ENCODE peak calls at places on chromosomes 6 and 20, in four cellular contexts. Y, W, V and Q are unnamed samples.

GRCh38 chr20:21377701-21378100 is 19.6 kb downstream of the NKX2-4 start:
- DNase-seq in Y (no peak), W (no peak), V (no peak), Q (no peak)

GRCh38 chr6:29451471-29452193 is 5.2 kb downstream of the OR11A1 start:
- DNase-seq in V (no peak), W (no peak), Y (no peak), Q (no peak)

GRCh38 chr6:30102701-30103629 is 9.9 kb downstream of the TRIM31 start:
- DNase-seq in W (peak), V (peak), Y (peak), Q (peak)

GRCh38 chr20:45445805-45446562 is 23.6 kb upstream of the WFDC2 start:
- DNase-seq in V (no peak), Y (peak), W (no peak), Q (no peak)

GRCh38 chr20:18224968-18225568 is 63.3 kb upstream of the ZNF133 start:
- DNase-seq in V (peak), Y (peak), W (no peak), Q (peak)

GRCh38 chr6:20978176-20978614 is 443.9 kb downstream of the CDKAL1 start:
- DNase-seq in W (no peak), Y (peak), V (no peak), Q (peak)

GRCh38 chr6:167870321-167870720 is 43.6 kb downstream of the AFDN start:
- DNase-seq in V (no peak), W (no peak), Y (peak), Q (no peak)

GRCh38 chr6:75458895-75459294 is 34.7 kb downstream of the FILIP1 start:
- DNase-seq in W (no peak), V (no peak), Y (peak), Q (no peak)

GRCh38 chr6:110826236-110827129 is 11.2 kb upstream of the CDK19 start:
- DNase-seq in V (no peak), Y (no peak), W (no peak), Q (no peak)

GRCh38 chr6:156988276-156989158 is 211.3 kb downstream of the ARID1B start:
- DNase-seq in Y (peak), V (no peak), W (no peak), Q (peak)

GRCh38 chr20:37398750-37399621 is 53.0 kb downstream of the SRC start:
- DNase-seq in V (no peak), Y (no peak), W (no peak), Q (no peak)

GRCh38 chr6:136468711-136469110 is 81.5 kb downstream of the MAP7 start:
- DNase-seq in W (peak), V (peak), Y (no peak), Q (no peak)

GRCh38 chr6:257774-258173 is 34.5 kb upstream of the DUSP22 start:
- DNase-seq in V (no peak), W (no peak), Y (no peak), Q (no peak)

GRCh38 chr20:37379967-37380828 is 34.3 kb downstream of the SRC start:
- DNase-seq in W (no peak), V (no peak), Y (peak), Q (peak)

GRCh38 chr6:30007132-30007764 is 53.8 kb upstream of the POLR1H start:
- DNase-seq in W (no peak), V (no peak), Y (no peak), Q (no peak)

GRCh38 chr20:39993737-39994136 is 695.3 kb downstream of the MAFB start:
- DNase-seq in V (no peak), W (no peak), Y (no peak), Q (no peak)

GRCh38 chr6:29705389-29706231 is 17.6 kb upstream of the HLA-F start:
- DNase-seq in V (peak), Y (peak), W (no peak), Q (peak)

GRCh38 chr6:148934534-148934933 is 187.7 kb downstream of the UST start:
- DNase-seq in W (no peak), Y (peak), V (peak), Q (peak)

GRCh38 chr20:49888341-49889244 is 26.7 kb downstream of the SPATA2 start:
- DNase-seq in V (peak), W (peak), Y (peak), Q (peak)

GRCh38 chr6:166904101-166904746 is 52.1 kb downstream of the RNASET2 start:
- DNase-seq in V (peak), W (peak), Y (peak), Q (peak)

GRCh38 chr20:50380697-50381040 is 129.5 kb upstream of the PTPN1 start:
- DNase-seq in W (no peak), V (no peak), Y (peak), Q (no peak)

GRCh38 chr6:36679043-36679821 is 718 bp downstream of the CDKN1A start:
- DNase-seq in Y (peak), W (peak), V (peak), Q (peak)

GRCh38 chr6:31142356-31142755 is 3.5 kb upstream of the PSORS1C2 start:
- DNase-seq in V (no peak), Y (no peak), W (no peak), Q (no peak)

GRCh38 chr6:168017629-168018028 is 20.2 kb downstream of the KIF25 start:
- DNase-seq in V (no peak), Y (no peak), W (no peak), Q (no peak)